ENCODE peak calls at places on chromosomes 13 and 19, in five cellular contexts. L is CD4-positive, alpha-beta memory T cell; W is fibroblast of the aortic adventitia; M is skeletal muscle cell; T is AG04450. F is an unnamed sample.

GRCh38 chr19:53868091-53868891 is 608 bp downstream of the MYADM start:
- DNase-seq in L (peak; percentile 65), T (no peak), W (peak; percentile 61), M (no peak), F (no peak)

GRCh38 chr13:102862624-102863210 is 16.9 kb downstream of the ERCC5 start:
- DNase-seq in L (no peak), M (no peak), T (no peak), W (no peak), F (no peak)

GRCh38 chr13:40169476-40169875 is 497.0 kb downstream of the FOXO1 start:
- DNase-seq in W (no peak), T (no peak), M (no peak), L (no peak), F (no peak)

GRCh38 chr19:13160557-13160956 is 10.3 kb downstream of the IER2 start:
- DNase-seq in M (no peak), L (no peak), W (peak; percentile 63), T (no peak), F (no peak)

GRCh38 chr13:39415403-39415802 is 187.6 kb downstream of the LHFPL6 start:
- DNase-seq in W (peak; percentile 72), L (no peak), T (no peak), M (no peak), F (no peak)

GRCh38 chr13:114109646-114110045 is 22.8 kb downstream of the RASA3 start:
- DNase-seq in T (no peak), M (no peak), W (no peak), L (no peak), F (no peak)

GRCh38 chr19:39067104-39067503 is 17.1 kb upstream of the ACP7 start:
- DNase-seq in M (no peak), L (no peak), T (no peak), W (no peak), F (no peak)

GRCh38 chr13:85935868-85936467 is 136.7 kb upstream of the SLITRK6 start:
- DNase-seq in T (no peak), M (no peak), W (no peak), L (no peak), F (no peak)

GRCh38 chr13:96811049-96811448 is 183.2 kb downstream of the OXGR1 start:
- DNase-seq in W (no peak), T (no peak), L (no peak), M (no peak), F (no peak)

GRCh38 chr13:70829748-70830147 is 721.5 kb upstream of the KLHL1 start:
- DNase-seq in M (no peak), W (no peak), T (no peak), L (no peak), F (peak; percentile 66)

GRCh38 chr13:39676315-39676876 is 20.9 kb downstream of the COG6 start:
- DNase-seq in W (peak; percentile 75), L (peak; percentile 41), T (no peak), M (no peak), F (peak; percentile 55)

GRCh38 chr13:109867766-109868165 is 81.4 kb upstream of the IRS2 start:
- DNase-seq in M (no peak), T (no peak), L (no peak), W (no peak), F (no peak)

GRCh38 chr13:94433055-94433947 is 46.2 kb downstream of the DCT start:
- DNase-seq in L (no peak), M (no peak), T (no peak), W (no peak), F (no peak)

GRCh38 chr19:7540761-7541480 is 5.4 kb downstream of the PNPLA6 start:
- DNase-seq in M (no peak), T (no peak), L (no peak), W (no peak), F (no peak)

GRCh38 chr13:32734511-32734910 is 148.3 kb downstream of the PDS5B start:
- DNase-seq in W (peak; percentile 63), L (no peak), T (peak; percentile 20), M (peak; percentile 78), F (no peak)

GRCh38 chr13:106597190-106597589 is 29.3 kb upstream of the ARGLU1 start:
- DNase-seq in W (peak; percentile 48), L (no peak), T (no peak), M (no peak), F (no peak)

GRCh38 chr19:16944626-16945363 is 56.0 kb downstream of the F2RL3 start:
- DNase-seq in M (no peak), W (no peak), L (no peak), T (no peak), F (no peak)

GRCh38 chr13:113739527-113740285 is 19.3 kb upstream of the TMEM255B start:
- DNase-seq in L (no peak), T (no peak), M (no peak), W (no peak), F (no peak)

GRCh38 chr19:6476896-6477431 is 4.6 kb downstream of the DENND1C start:
- DNase-seq in M (no peak), T (no peak), L (no peak), W (no peak), F (no peak)
- H3K4me3 ChIP-seq in M (peak overlapping the region; percentile 27), T (no peak overlapping the region), L (no peak overlapping the region), W (no peak overlapping the region), F (no peak overlapping the region)

GRCh38 chr19:1324249-1324791 is 38.6 kb downstream of the EFNA2 start:
- DNase-seq in W (no peak), L (no peak), M (no peak), T (no peak), F (no peak)
- H3K4me3 ChIP-seq in W (no peak overlapping the region), L (no peak overlapping the region), M (peak overlapping the region; percentile 47), T (no peak overlapping the region), F (no peak overlapping the region)

DNA sequence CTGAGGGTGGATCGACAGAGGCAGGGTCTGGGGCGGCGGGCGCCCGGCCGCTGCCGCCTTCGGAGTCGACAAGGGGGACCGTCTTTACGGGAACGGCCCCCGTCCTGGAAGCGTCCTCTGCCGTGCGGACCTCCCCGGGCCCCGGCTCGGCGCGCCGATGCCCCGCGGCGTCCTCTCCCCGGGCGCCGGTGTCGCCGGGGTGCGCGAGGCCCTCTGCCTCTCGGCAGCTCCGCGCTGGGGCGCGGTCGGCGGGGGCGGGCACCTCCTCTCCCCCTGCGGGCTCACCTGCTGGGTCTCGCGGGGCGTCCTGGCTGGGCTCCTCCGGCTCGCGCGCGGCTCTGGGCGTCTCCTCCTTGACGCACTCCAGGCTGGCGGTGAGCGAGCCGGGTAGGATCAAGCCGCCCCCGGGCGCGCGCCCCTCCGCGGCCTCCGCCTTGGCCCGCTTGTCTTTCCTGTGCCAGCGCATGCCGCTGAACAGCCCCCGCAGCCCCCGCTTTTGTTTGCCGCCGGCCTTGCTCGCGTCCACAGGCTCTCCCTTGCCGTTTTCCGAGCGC is 1.5 kb downstream of the AMER2 start:
- DNase-seq in T (no peak), M (no peak), L (no peak), W (no peak), F (no peak)
- H3K4me3 ChIP-seq in T (no peak overlapping the region), M (peak overlapping the region; percentile 28), L (no peak overlapping the region), W (no peak overlapping the region), F (no peak overlapping the region)

GRCh38 chr19:9856609-9857008 is 21.5 kb downstream of the PIN1 start:
- DNase-seq in T (no peak), M (no peak), L (no peak), W (no peak), F (no peak)
- H3K4me3 ChIP-seq in T (no peak overlapping the region), M (no peak overlapping the region), L (no peak overlapping the region), W (no peak overlapping the region), F (no peak overlapping the region)

GRCh38 chr13:20340759-20341161 is 108.6 kb upstream of the GJB6 start:
- DNase-seq in W (peak; percentile 39), T (no peak), M (no peak), L (no peak), F (no peak)
- H3K4me3 ChIP-seq in W (no peak overlapping the region), T (no peak overlapping the region), M (no peak overlapping the region), L (no peak overlapping the region), F (no peak overlapping the region)

DNA sequence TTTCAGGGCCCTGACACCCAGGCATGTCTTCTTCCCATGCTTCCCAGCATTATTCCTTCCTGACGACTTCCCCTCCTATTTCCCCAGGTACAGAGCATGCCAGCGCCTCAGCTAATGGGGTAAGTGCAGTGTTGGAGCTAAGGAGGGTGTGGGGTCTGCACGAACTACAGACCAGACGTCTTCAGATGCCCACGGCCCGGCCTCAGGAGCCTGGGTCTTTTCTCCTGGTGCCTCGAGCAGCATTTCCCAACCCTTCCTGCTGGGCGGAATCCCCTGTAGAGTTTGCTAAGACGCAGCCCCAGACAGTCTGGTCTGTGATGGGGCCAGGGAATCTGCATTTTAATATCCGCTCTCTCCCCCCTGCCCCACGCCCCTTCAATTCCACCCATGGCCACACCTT is 10.1 kb upstream of the CEACAM19 start:
- DNase-seq in W (no peak), L (no peak), M (no peak), T (no peak), F (no peak)
- H3K4me3 ChIP-seq in W (no peak overlapping the region), L (no peak overlapping the region), M (no peak overlapping the region), T (no peak overlapping the region), F (no peak overlapping the region)

GRCh38 chr13:21219044-21219381 is 42.6 kb downstream of the MRPL57 start:
- DNase-seq in W (no peak), M (no peak), L (no peak), T (no peak), F (no peak)

GRCh38 chr13:21221268-21221667 is 44.8 kb downstream of the MRPL57 start:
- DNase-seq in L (no peak), T (no peak), W (no peak), M (no peak), F (no peak)

GRCh38 chr13:21216332-21216731 is 39.9 kb downstream of the MRPL57 start:
- DNase-seq in W (no peak), M (no peak), L (no peak), T (no peak), F (no peak)

GRCh38 chr13:21218351-21219043 is 42.0 kb downstream of the MRPL57 start:
- DNase-seq in W (no peak), L (no peak), T (no peak), M (no peak), F (peak; percentile 98)
- H3K4me3 ChIP-seq in W (no peak overlapping the region), L (no peak overlapping the region), T (no peak overlapping the region), M (no peak overlapping the region), F (peak overlapping the region; percentile 27)

GRCh38 chr13:50894042-50894441 is 15.5 kb upstream of the RNASEH2B start:
- DNase-seq in L (no peak), M (no peak), T (no peak), W (no peak), F (peak; percentile 61)
- H3K4me3 ChIP-seq in L (no peak overlapping the region), M (no peak overlapping the region), T (no peak overlapping the region), W (no peak overlapping the region), F (peak overlapping the region; percentile 38)